ENCODE peak calls at places on chromosomes 7 and 10, in nine cellular contexts. Y is Karpas-422, G is AG09309, D is PC-3, F is H7, V is mammary epithelial cell, R is lung, W is epithelial cell of esophagus, L is ascending aorta. I is an unnamed sample.

GRCh38 chr10:22853906-22854447 is 73.9 kb upstream of the ARMC3 start:
- DNase-seq in Y (no peak), G (no peak), D (peak), F (no peak), V (peak), R (no peak), W (no peak), L (no peak), I (no peak)

GRCh38 chr7:137771273-137771672 is 75.5 kb downstream of the DGKI start:
- DNase-seq in Y (no peak), G (peak), D (no peak), F (no peak), V (no peak), R (no peak), W (no peak), L (no peak), I (no peak)

GRCh38 chr7:82204694-82205093 is 238.9 kb downstream of the CACNA2D1 start:
- DNase-seq in Y (no peak), G (peak), D (peak), F (no peak), V (peak), R (no peak), W (peak), L (no peak), I (peak)

GRCh38 chr10:110002801-110003523 is 4.8 kb upstream of the ADD3 start:
- DNase-seq in Y (no peak), G (no peak), D (no peak), F (peak), V (no peak), R (no peak), W (peak), L (no peak), I (no peak)

GRCh38 chr7:21749318-21749717 is 196.4 kb downstream of the CDCA7L start:
- DNase-seq in Y (no peak), G (no peak), D (no peak), F (no peak), V (no peak), R (no peak), W (no peak), L (no peak), I (no peak)

GRCh38 chr10:72353963-72354355 is 760 bp downstream of the DNAJB12 start:
- DNase-seq in Y (no peak), G (no peak), D (no peak), F (peak), V (no peak), R (no peak), W (no peak), L (no peak), I (no peak)

GRCh38 chr10:97991875-97992274 is 38.5 kb downstream of the CRTAC1 start:
- DNase-seq in Y (no peak), G (no peak), D (peak), F (peak), V (peak), R (no peak), W (peak), L (no peak), I (peak)

GRCh38 chr7:139430443-139430842 is 53.0 kb downstream of the KLRG2 start:
- DNase-seq in Y (no peak), G (no peak), D (no peak), F (no peak), V (no peak), R (no peak), W (peak), L (no peak), I (no peak)

GRCh38 chr7:363626-364025 is 73.7 kb downstream of the FOXL3 start:
- DNase-seq in Y (peak), G (no peak), D (no peak), F (no peak), V (no peak), R (no peak), W (no peak), L (no peak), I (no peak)

GRCh38 chr7:1703475-1704325 is 33.6 kb downstream of the ELFN1 start:
- DNase-seq in Y (no peak), G (no peak), D (no peak), F (peak), V (no peak), R (no peak), W (no peak), L (peak), I (no peak)

GRCh38 chr7:75644599-75644998 is 94.1 kb downstream of the HIP1 start:
- DNase-seq in Y (no peak), G (no peak), D (peak), F (peak), V (no peak), R (no peak), W (no peak), L (no peak), I (no peak)

GRCh38 chr7:21023841-21024502 is 237.3 kb upstream of the SP8 start:
- DNase-seq in Y (no peak), G (no peak), D (peak), F (no peak), V (no peak), R (no peak), W (no peak), L (no peak), I (no peak)

GRCh38 chr7:102044984-102045673 is 227.7 kb downstream of the CUX1 start:
- DNase-seq in Y (no peak), G (peak), D (no peak), F (peak), V (no peak), R (no peak), W (no peak), L (no peak), I (peak)

GRCh38 chr10:22229756-22230330 is 12.0 kb upstream of the EBLN1 start:
- DNase-seq in Y (no peak), G (no peak), D (peak), F (no peak), V (peak), R (no peak), W (no peak), L (no peak), I (no peak)

GRCh38 chr10:102401322-102401614 is 5.8 kb downstream of the NFKB2 start:
- DNase-seq in Y (no peak), G (no peak), D (no peak), F (peak), V (no peak), R (no peak), W (no peak), L (no peak), I (no peak)

GRCh38 chr7:146115665-146116451 is 743 bp upstream of the CNTNAP2 start:
- DNase-seq in Y (no peak), G (no peak), D (peak), F (peak), V (peak), R (peak), W (peak), L (no peak), I (no peak)

GRCh38 chr7:625376-625971 is 101.0 kb upstream of the DNAAF5 start:
- DNase-seq in Y (no peak), G (no peak), D (no peak), F (no peak), V (no peak), R (no peak), W (no peak), L (no peak), I (no peak)

GRCh38 chr10:60175418-60175817 is 214.3 kb downstream of the ANK3 start:
- DNase-seq in Y (no peak), G (no peak), D (peak), F (no peak), V (no peak), R (no peak), W (no peak), L (no peak), I (no peak)

GRCh38 chr7:106111671-106112117 is 418 bp downstream of the SYPL1 start:
- DNase-seq in Y (peak), G (no peak), D (peak), F (peak), V (no peak), R (no peak), W (no peak), L (no peak), I (no peak)

GRCh38 chr7:132548489-132549078 is 27.7 kb downstream of the PLXNA4 start:
- DNase-seq in Y (no peak), G (peak), D (peak), F (no peak), V (peak), R (no peak), W (no peak), L (no peak), I (no peak)

GRCh38 chr7:40815512-40815911 is 680.7 kb downstream of the SUGCT start:
- DNase-seq in Y (no peak), G (peak), D (peak), F (no peak), V (peak), R (no peak), W (peak), L (no peak), I (no peak)

GRCh38 chr7:111089822-111090426 is 1.0 kb upstream of the LRRN3 start:
- DNase-seq in Y (peak), G (no peak), D (peak), F (no peak), V (peak), R (no peak), W (peak), L (no peak), I (no peak)

GRCh38 chr10:7374795-7375194 is 36.0 kb downstream of the SFMBT2 start:
- DNase-seq in Y (no peak), G (no peak), D (peak), F (no peak), V (no peak), R (no peak), W (no peak), L (no peak), I (no peak)

GRCh38 chr7:69739906-69740545 is 141.8 kb downstream of the AUTS2 start:
- DNase-seq in Y (peak), G (no peak), D (no peak), F (no peak), V (no peak), R (no peak), W (no peak), L (no peak), I (peak)

GRCh38 chr10:60139798-60140566 is 233.6 kb upstream of the CCDC6 start:
- DNase-seq in Y (no peak), G (peak), D (peak), F (no peak), V (peak), R (no peak), W (peak), L (no peak), I (no peak)

GRCh38 chr7:1668932-1669485 is 1.1 kb upstream of the ELFN1 start:
- DNase-seq in Y (no peak), G (no peak), D (no peak), F (peak), V (no peak), R (no peak), W (peak), L (no peak), I (no peak)

GRCh38 chr7:131226116-131226562 is 101.5 kb upstream of the MKLN1 start:
- DNase-seq in Y (no peak), G (no peak), D (no peak), F (no peak), V (no peak), R (no peak), W (no peak), L (no peak), I (no peak)

GRCh38 chr10:17144757-17145156 is 15.1 kb upstream of the CUBN start:
- DNase-seq in Y (no peak), G (no peak), D (peak), F (no peak), V (peak), R (no peak), W (peak), L (no peak), I (no peak)

GRCh38 chr10:100917071-100917470 is 4.3 kb downstream of the SLF2 start:
- DNase-seq in Y (no peak), G (no peak), D (no peak), F (no peak), V (no peak), R (no peak), W (no peak), L (no peak), I (no peak)

GRCh38 chr10:79094412-79095175 is 25.8 kb downstream of the ZMIZ1 start:
- DNase-seq in Y (no peak), G (no peak), D (no peak), F (no peak), V (no peak), R (no peak), W (no peak), L (no peak), I (no peak)
- H3K4me3 ChIP-seq in Y (no peak), G (no peak), D (no peak), F (no peak), V (no peak), R (no peak), W (no peak), L (peak), I (no peak)

GRCh38 chr7:156998988-156999610 is 11.4 kb downstream of the MNX1 start:
- DNase-seq in Y (no peak), G (no peak), D (no peak), F (peak), V (no peak), R (no peak), W (no peak), L (no peak), I (no peak)
- H3K4me3 ChIP-seq in Y (no peak), G (no peak), D (peak), F (peak), V (peak), R (peak), W (no peak), L (peak), I (no peak)

DNA sequence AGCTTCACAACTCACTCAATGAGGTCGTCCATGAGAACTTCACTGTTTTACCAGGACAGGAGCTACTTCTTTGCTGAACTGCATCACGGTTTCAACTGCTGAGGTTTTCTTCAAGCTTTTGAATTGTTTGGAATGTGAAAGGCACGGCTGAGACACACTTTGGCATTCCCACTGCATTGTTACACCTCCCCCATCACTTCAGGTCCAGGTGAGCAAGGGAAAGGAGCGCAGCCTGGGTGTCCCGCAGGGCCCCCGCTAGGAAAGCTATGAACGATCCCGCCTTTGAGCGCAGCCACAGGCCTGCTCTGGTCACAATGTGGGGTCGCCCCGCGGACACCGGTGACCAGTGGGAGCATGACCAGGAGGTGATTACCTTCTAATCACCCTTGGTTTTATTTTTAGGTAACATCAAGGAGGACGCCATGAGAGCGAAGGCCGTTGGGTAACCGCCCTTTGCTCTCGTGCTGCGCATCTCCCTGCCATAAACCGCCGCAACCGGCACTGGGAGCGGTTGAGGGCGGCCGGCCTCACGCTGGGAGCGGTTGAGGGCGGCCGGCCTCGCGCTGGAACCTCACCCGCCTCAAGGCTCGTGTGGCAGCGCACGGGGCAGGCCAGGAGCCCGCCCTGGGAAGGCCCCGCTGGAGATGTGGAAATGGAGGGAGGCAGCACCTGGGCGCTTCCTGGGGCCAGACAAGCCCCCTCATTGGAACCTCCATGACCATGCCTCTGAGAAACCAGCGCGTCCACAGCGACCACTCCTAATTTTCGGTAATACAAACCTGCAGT is 50.9 kb upstream of the SGMS1 start:
- DNase-seq in Y (no peak), G (no peak), D (no peak), F (peak), V (no peak), R (no peak), W (no peak), L (no peak), I (no peak)
- H3K4me3 ChIP-seq in Y (no peak), G (no peak), D (no peak), F (no peak), V (no peak), R (no peak), W (no peak), L (no peak), I (no peak)

DNA sequence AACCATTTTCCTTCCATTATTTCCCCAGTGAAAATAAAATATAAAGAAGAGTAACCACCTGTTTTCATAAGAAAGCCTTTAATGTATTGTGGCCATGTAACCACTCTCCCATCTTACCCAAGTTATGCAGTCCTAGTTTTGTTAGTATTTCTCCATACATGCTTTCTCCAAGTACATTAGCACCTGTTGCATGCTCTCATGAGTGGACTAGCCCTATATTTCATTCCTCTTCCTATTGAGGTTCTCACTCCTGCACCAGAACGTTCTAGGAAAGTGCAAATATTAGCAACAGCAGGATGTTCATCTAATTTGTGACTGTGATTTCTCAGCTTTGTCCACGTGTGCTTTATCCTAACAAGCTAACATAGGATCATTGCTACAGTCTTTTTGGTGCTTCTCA is 155.1 kb upstream of the NPVF start:
- DNase-seq in Y (no peak), G (no peak), D (no peak), F (no peak), V (no peak), R (no peak), W (no peak), L (no peak), I (no peak)
- H3K4me3 ChIP-seq in Y (no peak), G (no peak), D (no peak), F (no peak), V (no peak), R (no peak), W (no peak), L (no peak), I (no peak)

GRCh38 chr7:155341463-155341983 is 43.8 kb downstream of the INSIG1 start:
- DNase-seq in Y (no peak), G (no peak), D (no peak), F (no peak), V (no peak), R (no peak), W (no peak), L (no peak), I (no peak)

GRCh38 chr7:155343661-155344121 is 46.0 kb downstream of the INSIG1 start:
- DNase-seq in Y (no peak), G (no peak), D (no peak), F (peak), V (no peak), R (no peak), W (no peak), L (no peak), I (no peak)

GRCh38 chr7:155344270-155344617 is 46.6 kb downstream of the INSIG1 start:
- DNase-seq in Y (no peak), G (no peak), D (no peak), F (peak), V (no peak), R (no peak), W (no peak), L (no peak), I (no peak)

GRCh38 chr7:155342313-155342712 is 44.6 kb downstream of the INSIG1 start:
- DNase-seq in Y (no peak), G (no peak), D (no peak), F (no peak), V (no peak), R (no peak), W (no peak), L (no peak), I (peak)

DNA sequence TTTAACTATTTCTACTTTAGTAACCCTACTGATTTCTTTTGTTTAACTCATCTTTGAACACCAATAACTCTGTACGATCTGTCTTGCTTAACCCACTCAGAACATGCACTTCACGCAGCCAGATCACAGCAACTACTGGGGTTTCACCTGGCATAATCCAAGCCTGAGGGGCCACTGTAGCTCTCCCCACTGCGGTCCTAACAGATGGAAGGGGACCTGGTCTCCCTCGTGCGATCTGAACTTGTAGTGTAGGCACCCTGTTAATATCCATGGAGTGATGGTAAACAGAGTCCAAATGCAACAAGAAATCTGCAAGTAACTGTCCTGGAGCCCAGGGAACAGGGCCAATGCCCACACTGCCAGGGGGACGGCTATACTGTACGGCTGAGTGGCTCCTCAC is 45.5 kb downstream of the INSIG1 start:
- DNase-seq in Y (no peak), G (no peak), D (no peak), F (peak), V (no peak), R (no peak), W (no peak), L (no peak), I (no peak)
- H3K4me3 ChIP-seq in Y (no peak), G (no peak), D (no peak), F (no peak), V (no peak), R (no peak), W (no peak), L (no peak), I (no peak)

GRCh38 chr7:73718438-73718881 is 1.0 kb downstream of the STX1A start:
- DNase-seq in Y (no peak), G (no peak), D (peak), F (no peak), V (peak), R (no peak), W (no peak), L (no peak), I (no peak)

GRCh38 chr7:73721237-73721848 is 1.9 kb upstream of the STX1A start:
- DNase-seq in Y (no peak), G (no peak), D (peak), F (peak), V (no peak), R (no peak), W (no peak), L (no peak), I (no peak)

GRCh38 chr7:73718905-73719805 is at the start of gene STX1A:
- DNase-seq in Y (peak), G (no peak), D (peak), F (peak), V (peak), R (no peak), W (peak), L (no peak), I (no peak)

GRCh38 chr7:73717991-73718405 is 1.5 kb downstream of the STX1A start:
- DNase-seq in Y (peak), G (peak), D (peak), F (no peak), V (peak), R (no peak), W (peak), L (peak), I (no peak)

GRCh38 chr7:73719806-73720169 is 319 bp upstream of the STX1A start:
- DNase-seq in Y (no peak), G (no peak), D (no peak), F (no peak), V (no peak), R (no peak), W (no peak), L (no peak), I (no peak)
- H3K4me3 ChIP-seq in Y (no peak), G (peak), D (peak), F (peak), V (peak), R (peak), W (peak), L (peak), I (no peak)

DNA sequence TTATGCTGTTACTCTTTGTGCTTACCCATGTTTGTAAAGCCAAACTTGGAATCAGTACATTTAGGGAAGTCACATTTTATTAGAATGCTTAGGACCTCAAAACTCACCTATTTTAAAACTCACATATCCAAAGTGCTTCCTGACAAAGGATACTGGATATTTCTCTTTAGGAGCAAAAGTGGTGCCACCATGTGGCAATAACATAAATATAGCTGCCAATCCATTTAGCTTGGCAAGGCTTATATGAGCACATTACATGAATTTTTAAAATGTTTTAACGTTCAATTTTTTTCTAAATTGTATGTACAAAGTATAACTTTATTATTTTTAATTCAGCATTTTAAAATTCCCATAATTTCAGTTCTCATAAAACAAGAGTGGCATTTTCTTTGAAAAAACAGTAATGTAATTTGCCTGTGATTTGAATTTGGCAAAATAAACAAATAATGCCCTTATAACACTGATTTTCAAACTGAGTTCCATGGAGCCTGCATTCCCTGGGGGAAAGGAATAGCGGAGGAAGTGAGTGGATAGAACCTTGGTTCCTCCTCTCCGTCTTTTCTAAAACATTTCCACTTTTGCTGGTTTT is 75.4 kb downstream of the HDAC9 start:
- DNase-seq in Y (no peak), G (peak), D (peak), F (peak), V (peak), R (no peak), W (peak), L (no peak), I (no peak)
- H3K4me3 ChIP-seq in Y (no peak), G (no peak), D (no peak), F (no peak), V (no peak), R (no peak), W (no peak), L (peak), I (no peak)